ENCODE peak calls at places on chromosomes 5 and 9, in eight cellular contexts. One of them, this sample, is unnamed. For H3K9me3, the result is how much of the 10 kb centered on the place peaks cover.

GRCh38 chr5:33379757-33380156 is 61.0 kb upstream of the TARS1 start:
- DNase-seq in CD4-positive, alpha-beta memory T cell: no peak
- DNase-seq in aorta: no peak
- DNase-seq in CD8-positive, alpha-beta T cell: no peak
- DNase-seq in left ventricle myocardium inferior: no peak
- DNase-seq in cardiac muscle cell: peak
- DNase-seq in SJSA1: no peak
- DNase-seq in WERI-Rb-1: peak
- DNase-seq in this sample: no peak

GRCh38 chr5:178589180-178590140 is 733 bp downstream of the COL23A1 start:
- DNase-seq in CD4-positive, alpha-beta memory T cell: no peak
- DNase-seq in aorta: peak
- DNase-seq in CD8-positive, alpha-beta T cell: no peak
- DNase-seq in left ventricle myocardium inferior: peak
- DNase-seq in cardiac muscle cell: peak
- DNase-seq in SJSA1: no peak
- DNase-seq in WERI-Rb-1: peak
- DNase-seq in this sample: no peak

GRCh38 chr5:36877667-36878420 is 1.3 kb downstream of the NIPBL start:
- DNase-seq in CD4-positive, alpha-beta memory T cell: peak
- DNase-seq in aorta: no peak
- DNase-seq in CD8-positive, alpha-beta T cell: no peak
- DNase-seq in left ventricle myocardium inferior: no peak
- DNase-seq in cardiac muscle cell: peak
- DNase-seq in SJSA1: no peak
- DNase-seq in WERI-Rb-1: no peak
- DNase-seq in this sample: no peak

GRCh38 chr9:72477862-72478564 is 43.4 kb upstream of the TMC1 start:
- DNase-seq in CD4-positive, alpha-beta memory T cell: no peak
- DNase-seq in aorta: no peak
- DNase-seq in CD8-positive, alpha-beta T cell: no peak
- DNase-seq in left ventricle myocardium inferior: no peak
- DNase-seq in cardiac muscle cell: peak
- DNase-seq in SJSA1: peak
- DNase-seq in WERI-Rb-1: no peak
- DNase-seq in this sample: no peak

GRCh38 chr5:169702726-169703481 is 65.8 kb downstream of the DOCK2 start:
- DNase-seq in CD4-positive, alpha-beta memory T cell: no peak
- DNase-seq in aorta: no peak
- DNase-seq in CD8-positive, alpha-beta T cell: no peak
- DNase-seq in left ventricle myocardium inferior: no peak
- DNase-seq in cardiac muscle cell: no peak
- DNase-seq in SJSA1: no peak
- DNase-seq in WERI-Rb-1: no peak
- DNase-seq in this sample: no peak

GRCh38 chr9:78618735-78619134 is 321.8 kb downstream of the PSAT1 start:
- DNase-seq in CD4-positive, alpha-beta memory T cell: no peak
- DNase-seq in aorta: no peak
- DNase-seq in CD8-positive, alpha-beta T cell: no peak
- DNase-seq in left ventricle myocardium inferior: no peak
- DNase-seq in cardiac muscle cell: no peak
- DNase-seq in SJSA1: no peak
- DNase-seq in WERI-Rb-1: no peak
- DNase-seq in this sample: no peak

GRCh38 chr9:136815422-136815782 is 7.7 kb downstream of the RABL6 start:
- DNase-seq in CD4-positive, alpha-beta memory T cell: no peak
- DNase-seq in aorta: no peak
- DNase-seq in CD8-positive, alpha-beta T cell: no peak
- DNase-seq in left ventricle myocardium inferior: no peak
- DNase-seq in cardiac muscle cell: no peak
- DNase-seq in SJSA1: no peak
- DNase-seq in WERI-Rb-1: no peak
- DNase-seq in this sample: no peak

GRCh38 chr5:67972027-67972822 is 243.3 kb upstream of the PIK3R1 start:
- DNase-seq in CD4-positive, alpha-beta memory T cell: no peak
- DNase-seq in aorta: no peak
- DNase-seq in CD8-positive, alpha-beta T cell: no peak
- DNase-seq in left ventricle myocardium inferior: no peak
- DNase-seq in cardiac muscle cell: peak
- DNase-seq in SJSA1: no peak
- DNase-seq in WERI-Rb-1: no peak
- DNase-seq in this sample: no peak

GRCh38 chr5:663436-664342 is 29.5 kb downstream of the TPPP start:
- DNase-seq in CD4-positive, alpha-beta memory T cell: no peak
- DNase-seq in aorta: peak
- DNase-seq in CD8-positive, alpha-beta T cell: no peak
- DNase-seq in left ventricle myocardium inferior: no peak
- DNase-seq in cardiac muscle cell: no peak
- DNase-seq in SJSA1: no peak
- DNase-seq in WERI-Rb-1: no peak
- DNase-seq in this sample: no peak

GRCh38 chr9:136170291-136170901 is 34.5 kb downstream of the LHX3 start:
- DNase-seq in CD4-positive, alpha-beta memory T cell: peak
- DNase-seq in aorta: peak
- DNase-seq in CD8-positive, alpha-beta T cell: peak
- DNase-seq in left ventricle myocardium inferior: no peak
- DNase-seq in cardiac muscle cell: peak
- DNase-seq in SJSA1: no peak
- DNase-seq in WERI-Rb-1: peak
- DNase-seq in this sample: no peak

GRCh38 chr5:97425511-97425910 is 242.5 kb upstream of the RIOK2 start:
- DNase-seq in CD4-positive, alpha-beta memory T cell: no peak
- DNase-seq in aorta: no peak
- DNase-seq in CD8-positive, alpha-beta T cell: no peak
- DNase-seq in left ventricle myocardium inferior: no peak
- DNase-seq in cardiac muscle cell: peak
- DNase-seq in SJSA1: no peak
- DNase-seq in WERI-Rb-1: peak
- DNase-seq in this sample: no peak

GRCh38 chr9:109320734-109321448 is at the start of gene EPB41L4B:
- DNase-seq in CD4-positive, alpha-beta memory T cell: peak
- DNase-seq in aorta: peak
- DNase-seq in CD8-positive, alpha-beta T cell: peak
- DNase-seq in left ventricle myocardium inferior: peak
- DNase-seq in cardiac muscle cell: peak
- DNase-seq in SJSA1: peak
- DNase-seq in WERI-Rb-1: peak
- DNase-seq in this sample: no peak

GRCh38 chr9:116267021-116267420 is 113.4 kb downstream of the PAPPA start:
- DNase-seq in CD4-positive, alpha-beta memory T cell: no peak
- DNase-seq in aorta: no peak
- DNase-seq in CD8-positive, alpha-beta T cell: no peak
- DNase-seq in left ventricle myocardium inferior: no peak
- DNase-seq in cardiac muscle cell: no peak
- DNase-seq in SJSA1: no peak
- DNase-seq in WERI-Rb-1: no peak
- DNase-seq in this sample: peak

GRCh38 chr5:78563621-78564020 is 85.0 kb downstream of the LHFPL2 start:
- DNase-seq in CD4-positive, alpha-beta memory T cell: no peak
- DNase-seq in aorta: no peak
- DNase-seq in CD8-positive, alpha-beta T cell: no peak
- DNase-seq in left ventricle myocardium inferior: no peak
- DNase-seq in cardiac muscle cell: no peak
- DNase-seq in SJSA1: no peak
- DNase-seq in WERI-Rb-1: no peak
- DNase-seq in this sample: no peak

DNA sequence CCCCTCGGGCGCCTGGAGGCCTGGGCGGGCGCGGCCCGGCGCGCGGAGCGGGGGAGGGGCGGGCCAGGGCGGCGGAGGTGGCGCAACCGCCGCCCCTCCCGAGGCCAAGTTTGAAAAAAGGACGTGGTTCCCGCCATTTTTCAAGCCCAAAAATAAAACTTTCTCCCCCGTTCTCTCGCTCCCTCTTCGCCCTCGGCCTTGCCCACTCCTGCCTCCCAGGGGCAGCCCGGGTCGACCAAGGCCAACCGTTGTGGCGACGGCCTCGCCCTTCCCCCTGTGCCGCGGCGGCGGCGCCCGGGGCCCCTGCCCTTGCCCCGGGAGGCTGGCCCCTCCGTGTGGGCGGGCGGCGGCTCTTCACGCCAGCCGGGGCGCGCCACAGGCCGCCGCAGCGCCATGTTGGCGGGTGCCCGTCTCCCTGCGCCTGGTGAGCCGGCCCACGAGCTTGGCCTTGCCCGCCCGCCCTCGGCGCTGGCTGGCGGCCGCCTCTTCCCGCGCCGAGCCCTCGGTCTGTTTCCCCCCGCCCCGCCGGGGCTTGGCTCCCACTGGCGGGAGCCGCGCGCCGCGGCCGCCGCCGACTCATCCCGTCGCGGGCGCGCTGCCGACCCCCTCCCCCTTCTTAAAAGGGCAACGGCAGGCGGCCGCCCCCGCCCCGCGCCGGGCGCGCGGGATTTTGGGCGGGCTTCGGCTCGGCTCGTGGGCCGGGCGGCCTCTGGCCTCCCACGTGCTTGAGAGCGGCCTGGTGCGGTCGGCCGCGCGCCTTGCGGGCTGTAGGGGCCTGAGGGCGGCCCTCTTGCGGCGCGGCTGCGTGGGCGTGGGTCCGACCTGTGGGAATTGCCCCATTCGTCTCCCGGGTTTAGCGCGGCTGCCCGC is 1.3 kb downstream of the ANP32B start:
- DNase-seq in CD4-positive, alpha-beta memory T cell: peak
- DNase-seq in aorta: peak
- DNase-seq in CD8-positive, alpha-beta T cell: peak
- DNase-seq in left ventricle myocardium inferior: peak
- DNase-seq in cardiac muscle cell: peak
- DNase-seq in SJSA1: peak
- DNase-seq in WERI-Rb-1: peak
- DNase-seq in this sample: peak
- H3K9me3 ChIP-seq in CD4-positive, alpha-beta memory T cell: under half
- H3K9me3 ChIP-seq in aorta: under half
- H3K9me3 ChIP-seq in CD8-positive, alpha-beta T cell: under half
- H3K9me3 ChIP-seq in left ventricle myocardium inferior: under half
- H3K9me3 ChIP-seq in cardiac muscle cell: under half
- H3K9me3 ChIP-seq in SJSA1: under half
- H3K9me3 ChIP-seq in WERI-Rb-1: under half
- H3K9me3 ChIP-seq in this sample: under half

DNA sequence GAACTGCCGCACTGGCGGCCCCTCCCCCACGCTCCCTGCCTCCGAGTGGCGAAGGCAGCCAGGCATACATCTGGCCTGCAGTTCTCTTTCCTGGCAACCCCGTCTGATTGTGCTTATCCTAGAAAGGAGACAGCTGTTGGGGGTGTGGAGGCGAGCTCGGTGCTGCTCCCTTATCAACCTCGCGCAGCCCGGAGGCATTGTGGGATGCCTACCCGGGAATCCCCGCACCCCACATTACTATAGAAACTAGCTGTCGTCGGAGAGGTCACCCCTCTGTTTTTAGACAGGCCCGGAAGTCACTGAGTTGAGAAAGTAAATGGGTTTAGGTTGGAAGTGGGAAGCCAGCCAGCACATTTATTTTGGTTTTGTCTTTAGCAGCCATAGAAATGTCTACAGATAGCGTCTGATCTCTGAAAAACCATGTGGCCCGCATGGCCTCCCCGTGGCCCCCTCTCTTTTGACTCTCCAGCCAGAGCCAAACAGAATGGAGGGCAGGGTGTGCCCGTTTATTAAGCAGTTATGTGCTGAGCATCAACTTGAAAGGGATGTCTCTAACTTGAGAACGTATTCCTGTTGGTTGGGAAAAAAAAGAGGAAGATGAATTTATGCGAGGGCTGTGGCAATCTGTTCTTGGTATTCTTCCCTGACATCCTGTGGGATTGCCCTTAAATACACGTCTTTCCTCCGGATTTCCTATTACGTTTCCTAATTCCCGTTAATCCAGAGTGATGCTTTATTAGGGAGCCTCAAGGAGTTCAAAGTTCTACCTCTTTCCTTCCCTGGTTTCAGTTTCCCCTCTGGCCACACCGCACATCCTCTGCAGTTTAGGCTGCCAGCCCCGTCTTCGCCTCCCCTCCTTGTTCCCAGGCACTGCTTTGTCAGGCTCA is 3.9 kb downstream of the STC2 start:
- DNase-seq in CD4-positive, alpha-beta memory T cell: no peak
- DNase-seq in aorta: peak
- DNase-seq in CD8-positive, alpha-beta T cell: no peak
- DNase-seq in left ventricle myocardium inferior: peak
- DNase-seq in cardiac muscle cell: peak
- DNase-seq in SJSA1: no peak
- DNase-seq in WERI-Rb-1: no peak
- DNase-seq in this sample: peak
- H3K4me3 ChIP-seq in CD4-positive, alpha-beta memory T cell: no peak
- H3K4me3 ChIP-seq in aorta: no peak
- H3K4me3 ChIP-seq in CD8-positive, alpha-beta T cell: no peak
- H3K4me3 ChIP-seq in left ventricle myocardium inferior: peak
- H3K4me3 ChIP-seq in cardiac muscle cell: no peak
- H3K4me3 ChIP-seq in SJSA1: no peak
- H3K4me3 ChIP-seq in WERI-Rb-1: no peak
- H3K4me3 ChIP-seq in this sample: peak

DNA sequence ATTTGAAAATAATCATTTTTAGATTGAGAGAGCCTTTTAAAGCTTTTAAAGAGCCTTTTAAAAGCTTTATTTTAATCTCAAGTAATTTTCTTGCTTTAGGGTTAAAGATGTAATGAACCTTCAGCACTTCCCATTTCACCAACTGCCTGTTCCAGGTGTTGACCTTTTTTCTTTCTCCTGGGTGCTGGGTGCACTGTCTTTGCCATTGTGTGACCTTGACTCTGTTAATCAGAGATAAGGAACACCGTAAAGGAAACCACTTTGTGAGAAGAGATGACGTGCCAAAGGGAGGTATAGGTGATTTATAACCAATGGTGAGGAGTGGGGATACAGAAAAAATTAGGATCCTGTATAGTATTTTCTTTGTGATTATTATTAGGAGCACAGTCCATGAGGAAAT is 68.2 kb downstream of the NAA35 start:
- DNase-seq in CD4-positive, alpha-beta memory T cell: no peak
- DNase-seq in aorta: no peak
- DNase-seq in CD8-positive, alpha-beta T cell: no peak
- DNase-seq in left ventricle myocardium inferior: no peak
- DNase-seq in cardiac muscle cell: no peak
- DNase-seq in SJSA1: no peak
- DNase-seq in WERI-Rb-1: no peak
- DNase-seq in this sample: no peak
- H3K27ac ChIP-seq in CD4-positive, alpha-beta memory T cell: no peak
- H3K27ac ChIP-seq in aorta: no peak
- H3K27ac ChIP-seq in CD8-positive, alpha-beta T cell: no peak
- H3K27ac ChIP-seq in left ventricle myocardium inferior: no peak
- H3K27ac ChIP-seq in cardiac muscle cell: no peak
- H3K27ac ChIP-seq in SJSA1: no peak
- H3K27ac ChIP-seq in WERI-Rb-1: no peak
- H3K27ac ChIP-seq in this sample: no peak

GRCh38 chr5:141269195-141269594 is 24.0 kb downstream of the PCDHB15 start:
- DNase-seq in CD4-positive, alpha-beta memory T cell: no peak
- DNase-seq in aorta: no peak
- DNase-seq in CD8-positive, alpha-beta T cell: no peak
- DNase-seq in left ventricle myocardium inferior: no peak
- DNase-seq in cardiac muscle cell: no peak
- DNase-seq in SJSA1: no peak
- DNase-seq in WERI-Rb-1: no peak
- DNase-seq in this sample: no peak

DNA sequence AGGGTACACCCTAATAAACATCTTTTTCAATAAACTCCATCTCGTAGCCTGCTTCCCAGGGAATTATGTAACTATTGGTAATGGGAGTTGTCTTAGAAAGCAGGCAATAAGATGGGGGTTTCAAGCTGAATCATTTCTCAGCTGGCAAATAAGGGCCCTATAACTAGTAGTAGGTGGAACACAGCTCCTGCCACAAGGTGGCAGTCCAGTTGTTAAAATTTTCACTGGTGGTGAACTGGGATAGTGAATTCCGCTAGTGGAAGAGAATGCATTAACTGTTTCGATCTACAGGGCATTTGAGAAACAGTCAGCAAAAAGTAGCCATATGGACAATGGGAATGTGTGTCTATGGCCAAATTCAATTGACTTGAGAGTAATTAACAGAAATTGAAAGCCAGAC is 27.7 kb downstream of the PCDHB15 start:
- DNase-seq in CD4-positive, alpha-beta memory T cell: no peak
- DNase-seq in aorta: no peak
- DNase-seq in CD8-positive, alpha-beta T cell: no peak
- DNase-seq in left ventricle myocardium inferior: no peak
- DNase-seq in cardiac muscle cell: no peak
- DNase-seq in SJSA1: no peak
- DNase-seq in WERI-Rb-1: peak
- DNase-seq in this sample: no peak
- H3K9me3 ChIP-seq in CD4-positive, alpha-beta memory T cell: under half
- H3K9me3 ChIP-seq in aorta: under half
- H3K9me3 ChIP-seq in CD8-positive, alpha-beta T cell: under half
- H3K9me3 ChIP-seq in left ventricle myocardium inferior: half or more
- H3K9me3 ChIP-seq in cardiac muscle cell: under half
- H3K9me3 ChIP-seq in SJSA1: under half
- H3K9me3 ChIP-seq in WERI-Rb-1: under half
- H3K9me3 ChIP-seq in this sample: under half